ENCODE peak calls at places on chromosomes 1 and 21, in five cellular contexts. X, V, G, A and U are unnamed samples.

GRCh38 chr21:28882345-28882744 is 110.3 kb downstream of the LTN1 start:
- DNase-seq in X (no peak), V (no peak), G (no peak), A (no peak), U (no peak)

GRCh38 chr1:12616709-12617373 is 1.2 kb downstream of the DHRS3 start:
- DNase-seq in X (no peak), V (peak), G (peak), A (peak), U (no peak)

GRCh38 chr1:197955486-197956394 is 38.6 kb downstream of the LHX9 start:
- DNase-seq in X (peak), V (no peak), G (no peak), A (no peak), U (no peak)

GRCh38 chr21:30436986-30437385 is 3.1 kb upstream of the KRTAP15-1 start:
- DNase-seq in X (no peak), V (no peak), G (no peak), A (no peak), U (no peak)

GRCh38 chr1:227896710-227897655 is 50.7 kb downstream of the WNT9A start:
- DNase-seq in X (no peak), V (peak), G (peak), A (no peak), U (peak)

GRCh38 chr21:41678016-41678935 is 88.6 kb downstream of the RIPK4 start:
- DNase-seq in X (peak), V (no peak), G (no peak), A (no peak), U (no peak)

GRCh38 chr1:196372896-196373536 is 235.2 kb downstream of the KCNT2 start:
- DNase-seq in X (peak), V (no peak), G (no peak), A (no peak), U (no peak)

GRCh38 chr1:25676488-25676887 is 59.9 kb downstream of the MAN1C1 start:
- DNase-seq in X (peak), V (peak), G (no peak), A (no peak), U (no peak)

GRCh38 chr1:17525065-17525464 is 14.4 kb upstream of the ARHGEF10L start:
- DNase-seq in X (no peak), V (no peak), G (no peak), A (no peak), U (no peak)

GRCh38 chr1:71464016-71464415 is 383.2 kb upstream of the ZRANB2 start:
- DNase-seq in X (peak), V (no peak), G (no peak), A (no peak), U (no peak)

GRCh38 chr1:169348356-169349036 is 19.1 kb downstream of the NME7 start:
- DNase-seq in X (peak), V (no peak), G (no peak), A (no peak), U (no peak)

GRCh38 chr1:174445351-174445750 is 2.4 kb upstream of the GPR52 start:
- DNase-seq in X (no peak), V (no peak), G (no peak), A (no peak), U (no peak)

GRCh38 chr1:65818966-65819365 is 26.3 kb downstream of the PDE4B start:
- DNase-seq in X (no peak), V (no peak), G (no peak), A (no peak), U (no peak)

GRCh38 chr21:17688912-17689874 is 76.5 kb upstream of the BTG3 start:
- DNase-seq in X (peak), V (peak), G (no peak), A (peak), U (no peak)

GRCh38 chr21:38714998-38715397 is 90.7 kb upstream of the ETS2 start:
- DNase-seq in X (peak), V (no peak), G (no peak), A (no peak), U (no peak)

GRCh38 chr1:2596530-2597333 is 10.2 kb downstream of the PRXL2B start:
- DNase-seq in X (no peak), V (peak), G (peak), A (no peak), U (no peak)

GRCh38 chr1:24186711-24186992 is 437 bp downstream of the IFNLR1 start:
- DNase-seq in X (no peak), V (no peak), G (no peak), A (no peak), U (no peak)

GRCh38 chr1:230268371-230269170 is 157.6 kb downstream of the PGBD5 start:
- DNase-seq in X (peak), V (no peak), G (peak), A (no peak), U (no peak)

GRCh38 chr21:38831526-38832467 is 26.1 kb downstream of the ETS2 start:
- DNase-seq in X (peak), V (peak), G (peak), A (peak), U (peak)

GRCh38 chr1:7121622-7121988 is 336.4 kb downstream of the CAMTA1 start:
- DNase-seq in X (no peak), V (peak), G (no peak), A (peak), U (no peak)

GRCh38 chr1:212606734-212607205 is 1.8 kb upstream of the ATF3 start:
- DNase-seq in X (no peak), V (peak), G (peak), A (peak), U (no peak)

GRCh38 chr1:37721565-37721964 is 29.2 kb downstream of the CDCA8 start:
- DNase-seq in X (no peak), V (no peak), G (no peak), A (no peak), U (no peak)

GRCh38 chr1:44508397-44508745 is 103.3 kb downstream of the RNF220 start:
- DNase-seq in X (no peak), V (no peak), G (no peak), A (no peak), U (no peak)

GRCh38 chr21:45818904-45819285 is 162.7 kb upstream of the COL6A1 start:
- DNase-seq in X (peak), V (no peak), G (no peak), A (no peak), U (peak)

GRCh38 chr1:36208978-36209708 is 15.1 kb upstream of the THRAP3 start:
- DNase-seq in X (no peak), V (no peak), G (no peak), A (no peak), U (peak)

GRCh38 chr1:175808573-175808972 is 65.2 kb upstream of the TNR start:
- DNase-seq in X (no peak), V (no peak), G (no peak), A (no peak), U (no peak)

GRCh38 chr1:17594690-17595601 is 55.4 kb downstream of the ARHGEF10L start:
- DNase-seq in X (no peak), V (no peak), G (no peak), A (no peak), U (no peak)

GRCh38 chr1:202959276-202959620 is 1.1 kb upstream of the ADIPOR1 start:
- DNase-seq in X (peak), V (no peak), G (no peak), A (no peak), U (no peak)

GRCh38 chr1:221648201-221648600 is 93.7 kb downstream of the DUSP10 start:
- DNase-seq in X (no peak), V (no peak), G (no peak), A (no peak), U (no peak)

GRCh38 chr21:32366191-32366590 is 26.6 kb downstream of the URB1 start:
- DNase-seq in X (no peak), V (no peak), G (no peak), A (no peak), U (no peak)

GRCh38 chr1:111242805-111243523 is 15.5 kb downstream of the CHI3L2 start:
- DNase-seq in X (no peak), V (peak), G (no peak), A (peak), U (no peak)

GRCh38 chr1:60972841-60973364 is 109.5 kb upstream of the NFIA start:
- DNase-seq in X (peak), V (no peak), G (no peak), A (no peak), U (no peak)

GRCh38 chr1:92994105-92994712 is 32.9 kb upstream of the DIPK1A start:
- DNase-seq in X (peak), V (peak), G (peak), A (no peak), U (peak)

GRCh38 chr1:8989061-8989460 is 37.2 kb downstream of the SLC2A7 start:
- DNase-seq in X (no peak), V (no peak), G (no peak), A (no peak), U (no peak)

GRCh38 chr1:206897175-206897574 is at the start of gene IL24:
- DNase-seq in X (no peak), V (no peak), G (no peak), A (no peak), U (no peak)

GRCh38 chr1:189697113-189697512 is 780.6 kb downstream of the BRINP3 start:
- DNase-seq in X (no peak), V (no peak), G (no peak), A (no peak), U (no peak)
- TF ChIP-seq CTCF in X (no peak), V (no peak), G (no peak), A (no peak), U (no peak)

DNA sequence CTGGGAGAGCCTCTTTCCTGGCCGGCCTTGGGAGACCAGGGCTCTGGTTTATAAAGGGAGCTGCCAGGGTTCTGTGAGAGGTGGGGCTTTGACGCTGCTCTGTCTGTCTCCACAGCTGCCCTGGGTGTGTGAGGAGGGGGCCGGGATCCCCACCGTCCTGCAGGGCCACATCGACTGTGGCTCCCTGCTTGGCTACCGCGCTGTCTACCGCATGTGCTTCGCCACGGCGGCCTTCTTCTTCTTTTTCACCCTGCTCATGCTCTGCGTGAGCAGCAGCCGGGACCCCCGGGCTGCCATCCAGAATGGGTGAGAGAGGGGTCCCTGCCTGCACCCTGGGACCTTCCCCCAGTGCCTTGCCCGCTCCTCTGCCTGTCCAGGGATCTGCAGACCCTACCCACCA is 11.6 kb downstream of the SERINC2 start:
- DNase-seq in X (no peak), V (no peak), G (no peak), A (no peak), U (no peak)
- H3K27ac ChIP-seq in X (no peak), V (no peak), G (no peak), A (no peak), U (no peak)

GRCh38 chr1:171313835-171314320 is at the start of gene FMO4:
- DNase-seq in X (peak), V (peak), G (peak), A (peak), U (peak)
- H3K4me3 ChIP-seq in X (peak), V (no peak), G (peak), A (peak), U (peak)

DNA sequence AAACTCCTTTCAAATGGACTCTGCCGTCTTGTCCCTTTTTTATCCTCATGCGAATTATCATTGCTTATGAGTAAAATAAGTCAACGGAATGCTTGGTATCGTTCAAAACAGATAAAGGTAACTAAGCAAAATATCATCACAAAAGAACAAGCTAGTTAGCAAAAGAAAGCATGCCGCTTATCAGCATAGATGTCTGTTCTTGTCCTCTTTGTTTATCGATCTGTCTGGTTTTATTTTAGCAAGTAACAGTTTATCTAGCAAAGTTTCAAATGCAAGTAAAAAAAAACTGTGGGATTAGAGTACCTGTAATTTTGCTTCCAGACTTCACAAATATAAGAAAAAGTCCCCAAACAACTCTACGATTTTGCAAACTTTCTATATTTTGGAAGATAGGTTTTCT is 561.5 kb downstream of the USP25 start:
- DNase-seq in X (no peak), V (no peak), G (no peak), A (no peak), U (no peak)
- TF ChIP-seq CTCF in X (no peak), V (no peak), G (no peak), A (no peak), U (no peak)

DNA sequence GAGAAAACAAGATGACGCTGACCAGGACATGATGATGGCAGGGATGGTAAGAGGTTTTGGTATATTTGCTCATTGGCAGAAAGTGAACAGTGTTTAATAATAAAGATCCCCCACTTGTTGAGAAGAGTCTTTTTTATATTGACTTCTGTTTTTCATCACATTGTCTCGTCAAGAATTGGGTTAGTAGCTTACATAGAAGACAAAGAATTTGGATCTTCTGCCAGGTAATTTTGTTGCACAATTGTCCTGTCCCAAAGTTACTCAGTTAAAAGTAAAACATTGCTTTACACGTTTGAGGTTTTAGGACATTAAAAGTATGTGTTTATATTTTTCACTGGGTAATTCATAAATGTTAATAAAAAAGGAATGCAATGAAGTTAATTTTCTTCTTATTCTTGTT is 48.3 kb upstream of the LAMC2 start:
- DNase-seq in X (peak), V (no peak), G (no peak), A (no peak), U (no peak)
- H3K27ac ChIP-seq in X (no peak), V (no peak), G (no peak), A (peak), U (peak)

GRCh38 chr1:153563991-153564390 is 1.7 kb downstream of the S100A2 start:
- DNase-seq in X (no peak), V (no peak), G (no peak), A (no peak), U (no peak)
- H3K4me3 ChIP-seq in X (no peak), V (no peak), G (no peak), A (no peak), U (no peak)

GRCh38 chr1:21779613-21780521 is 3.1 kb downstream of the USP48 start:
- DNase-seq in X (no peak), V (no peak), G (no peak), A (no peak), U (no peak)

GRCh38 chr1:21783679-21784603 is 992 bp upstream of the USP48 start:
- DNase-seq in X (peak), V (no peak), G (peak), A (no peak), U (no peak)

GRCh38 chr1:21782868-21783678 is at the start of gene USP48:
- DNase-seq in X (peak), V (peak), G (peak), A (peak), U (peak)

GRCh38 chr1:21778405-21778727 is 4.6 kb downstream of the USP48 start:
- DNase-seq in X (no peak), V (no peak), G (no peak), A (no peak), U (no peak)

GRCh38 chr1:21781971-21782867 is 730 bp downstream of the USP48 start:
- DNase-seq in X (peak), V (peak), G (peak), A (no peak), U (no peak)
- TF ChIP-seq CTCF in X (peak), V (no peak), G (peak), A (peak), U (no peak)